ENCODE peak calls at places on chromosomes 16 and 17, in eight cellular contexts. Z is GM12865; X is foreskin melanocyte; B is ascending aorta; M is fibroblast of pulmonary artery; H is iris pigment epithelial cell; J is adipocyte; Q is stimulated activated CD4-positive, alpha-beta T cell treated with anti-CD3 and anti-CD28 coated beads, Interleukin-1b, Interleukin-23, amount 100 ng/mL, for 1 hour. U is an unnamed sample.

GRCh38 chr17:2635675-2636074 is 42.2 kb downstream of the PAFAH1B1 start:
- DNase-seq in Z (no peak), X (no peak), B (no peak), M (no peak), H (no peak), J (peak), Q (no peak), U (no peak)

GRCh38 chr16:83532634-83533033 is 275.1 kb upstream of the HSBP1 start:
- DNase-seq in Z (no peak), X (no peak), B (no peak), M (no peak), H (no peak), J (no peak), Q (no peak), U (no peak)

GRCh38 chr16:75566889-75567255 is 693 bp downstream of the GABARAPL2 start:
- DNase-seq in Z (peak), X (no peak), B (peak), M (no peak), H (peak), J (peak), Q (no peak), U (no peak)

GRCh38 chr17:32302860-32303649 is 37.4 kb downstream of the RHBDL3 start:
- DNase-seq in Z (no peak), X (no peak), B (no peak), M (no peak), H (no peak), J (no peak), Q (no peak), U (no peak)

GRCh38 chr16:68848786-68849185 is 5.5 kb downstream of the TANGO6 start:
- DNase-seq in Z (no peak), X (no peak), B (no peak), M (no peak), H (peak), J (no peak), Q (no peak), U (no peak)

GRCh38 chr17:48644910-48645557 is 18.9 kb upstream of the HOXB9 start:
- DNase-seq in Z (no peak), X (no peak), B (no peak), M (no peak), H (no peak), J (no peak), Q (no peak), U (no peak)

GRCh38 chr17:40069751-40070643 is 7.2 kb downstream of the THRA start:
- DNase-seq in Z (peak), X (no peak), B (no peak), M (peak), H (peak), J (peak), Q (no peak), U (no peak)

GRCh38 chr17:50288306-50288705 is 14.0 kb downstream of the TMEM92 start:
- DNase-seq in Z (no peak), X (no peak), B (no peak), M (no peak), H (no peak), J (no peak), Q (no peak), U (no peak)

GRCh38 chr17:39607851-39608130 is at the start of gene NEUROD2:
- DNase-seq in Z (no peak), X (no peak), B (no peak), M (no peak), H (no peak), J (no peak), Q (no peak), U (no peak)

GRCh38 chr16:7026639-7027038 is 306.0 kb upstream of the RBFOX1 start:
- DNase-seq in Z (no peak), X (no peak), B (no peak), M (no peak), H (no peak), J (no peak), Q (no peak), U (no peak)

GRCh38 chr16:14434860-14435259 is 195.2 kb downstream of the PARN start:
- DNase-seq in Z (no peak), X (no peak), B (no peak), M (no peak), H (no peak), J (no peak), Q (no peak), U (no peak)

GRCh38 chr16:70685938-70686375 is at the start of gene MTSS2:
- DNase-seq in Z (no peak), X (peak), B (peak), M (peak), H (peak), J (peak), Q (no peak), U (no peak)

GRCh38 chr16:10226672-10227306 is 44.6 kb upstream of the GRIN2A start:
- DNase-seq in Z (no peak), X (no peak), B (no peak), M (no peak), H (no peak), J (no peak), Q (no peak), U (no peak)

GRCh38 chr16:71629617-71630016 is 3.6 kb downstream of the MARVELD3 start:
- DNase-seq in Z (no peak), X (no peak), B (no peak), M (no peak), H (no peak), J (no peak), Q (no peak), U (no peak)

GRCh38 chr17:6690641-6691040 is 22.5 kb downstream of the SLC13A5 start:
- DNase-seq in Z (no peak), X (no peak), B (no peak), M (no peak), H (no peak), J (no peak), Q (no peak), U (no peak)

GRCh38 chr16:50302472-50303005 is 36.2 kb downstream of the ADCY7 start:
- DNase-seq in Z (no peak), X (no peak), B (peak), M (no peak), H (no peak), J (no peak), Q (no peak), U (no peak)

GRCh38 chr17:74115586-74115985 is 87.9 kb upstream of the RPL38 start:
- DNase-seq in Z (no peak), X (no peak), B (no peak), M (no peak), H (no peak), J (no peak), Q (no peak), U (no peak)

GRCh38 chr16:54576776-54577175 is 290.2 kb upstream of the IRX3 start:
- DNase-seq in Z (no peak), X (no peak), B (no peak), M (no peak), H (no peak), J (no peak), Q (no peak), U (no peak)

GRCh38 chr16:88920618-88921602 is 54.5 kb upstream of the PABPN1L start:
- DNase-seq in Z (peak), X (no peak), B (peak), M (peak), H (peak), J (peak), Q (no peak), U (peak)

GRCh38 chr17:3944485-3945388 is 19.5 kb downstream of the ATP2A3 start:
- DNase-seq in Z (peak), X (no peak), B (no peak), M (peak), H (peak), J (peak), Q (no peak), U (no peak)

GRCh38 chr16:65070831-65071230 is 51.0 kb downstream of the CDH11 start:
- DNase-seq in Z (no peak), X (peak), B (peak), M (peak), H (peak), J (peak), Q (no peak), U (peak)

GRCh38 chr17:78144146-78144719 is 2.0 kb upstream of the C17orf99 start:
- DNase-seq in Z (peak), X (no peak), B (peak), M (peak), H (peak), J (peak), Q (no peak), U (no peak)

U was measured in esophagus muscularis mucosa.